ENCODE peak calls at places on chromosome 3, in ten cellular contexts. One of them, this sample, is unnamed.

GRCh38 chr3:10334461-10334860 is 13.5 kb upstream of the SEC13 start:
- DNase-seq in left kidney: no peak
- DNase-seq in NCI-H345: no peak
- DNase-seq in NCI-H1105 treated with DMSO at 0.1 percent for 48 hours: no peak
- DNase-seq in activated CD4-positive, alpha-beta T cell treated with anti-CD3 and anti-CD28 coated beads, Interleukin-2, amount 50 U/mL, for 4 hours: no peak
- DNase-seq in GM13977: no peak
- DNase-seq in nucleus accumbens: no peak
- DNase-seq in 8988T: peak
- DNase-seq in NCI-H2081 treated with DMSO at 0.1 percent for 48 hours: no peak
- DNase-seq in HTR-8/SVneo: no peak
- DNase-seq in this sample: no peak

GRCh38 chr3:99545941-99546580 is 92.3 kb upstream of the COL8A1 start:
- DNase-seq in left kidney: no peak
- DNase-seq in NCI-H345: no peak
- DNase-seq in NCI-H1105 treated with DMSO at 0.1 percent for 48 hours: no peak
- DNase-seq in activated CD4-positive, alpha-beta T cell treated with anti-CD3 and anti-CD28 coated beads, Interleukin-2, amount 50 U/mL, for 4 hours: no peak
- DNase-seq in GM13977: no peak
- DNase-seq in nucleus accumbens: no peak
- DNase-seq in 8988T: no peak
- DNase-seq in NCI-H2081 treated with DMSO at 0.1 percent for 48 hours: no peak
- DNase-seq in HTR-8/SVneo: no peak
- DNase-seq in this sample: no peak

GRCh38 chr3:9820944-9821343 is 10.9 kb downstream of the TTLL3 start:
- DNase-seq in left kidney: peak
- DNase-seq in NCI-H345: no peak
- DNase-seq in NCI-H1105 treated with DMSO at 0.1 percent for 48 hours: no peak
- DNase-seq in activated CD4-positive, alpha-beta T cell treated with anti-CD3 and anti-CD28 coated beads, Interleukin-2, amount 50 U/mL, for 4 hours: no peak
- DNase-seq in GM13977: no peak
- DNase-seq in nucleus accumbens: no peak
- DNase-seq in 8988T: no peak
- DNase-seq in NCI-H2081 treated with DMSO at 0.1 percent for 48 hours: no peak
- DNase-seq in HTR-8/SVneo: no peak
- DNase-seq in this sample: no peak

GRCh38 chr3:5699313-5699712 is 511.8 kb downstream of the EDEM1 start:
- DNase-seq in left kidney: no peak
- DNase-seq in NCI-H345: no peak
- DNase-seq in NCI-H1105 treated with DMSO at 0.1 percent for 48 hours: no peak
- DNase-seq in activated CD4-positive, alpha-beta T cell treated with anti-CD3 and anti-CD28 coated beads, Interleukin-2, amount 50 U/mL, for 4 hours: no peak
- DNase-seq in GM13977: no peak
- DNase-seq in nucleus accumbens: no peak
- DNase-seq in 8988T: no peak
- DNase-seq in NCI-H2081 treated with DMSO at 0.1 percent for 48 hours: no peak
- DNase-seq in HTR-8/SVneo: no peak
- DNase-seq in this sample: no peak

GRCh38 chr3:16113704-16114103 is 60.8 kb upstream of the GALNT15 start:
- DNase-seq in left kidney: no peak
- DNase-seq in NCI-H345: no peak
- DNase-seq in NCI-H1105 treated with DMSO at 0.1 percent for 48 hours: no peak
- DNase-seq in activated CD4-positive, alpha-beta T cell treated with anti-CD3 and anti-CD28 coated beads, Interleukin-2, amount 50 U/mL, for 4 hours: no peak
- DNase-seq in GM13977: no peak
- DNase-seq in nucleus accumbens: no peak
- DNase-seq in 8988T: no peak
- DNase-seq in NCI-H2081 treated with DMSO at 0.1 percent for 48 hours: no peak
- DNase-seq in HTR-8/SVneo: no peak
- DNase-seq in this sample: no peak

GRCh38 chr3:190585771-190586630 is 72.1 kb downstream of the IL1RAP start:
- DNase-seq in left kidney: no peak
- DNase-seq in NCI-H345: no peak
- DNase-seq in NCI-H1105 treated with DMSO at 0.1 percent for 48 hours: no peak
- DNase-seq in activated CD4-positive, alpha-beta T cell treated with anti-CD3 and anti-CD28 coated beads, Interleukin-2, amount 50 U/mL, for 4 hours: peak
- DNase-seq in GM13977: no peak
- DNase-seq in nucleus accumbens: no peak
- DNase-seq in 8988T: peak
- DNase-seq in NCI-H2081 treated with DMSO at 0.1 percent for 48 hours: no peak
- DNase-seq in HTR-8/SVneo: peak
- DNase-seq in this sample: peak

GRCh38 chr3:37210230-37210629 is 35.8 kb upstream of the LRRFIP2 start:
- DNase-seq in left kidney: no peak
- DNase-seq in NCI-H345: no peak
- DNase-seq in NCI-H1105 treated with DMSO at 0.1 percent for 48 hours: no peak
- DNase-seq in activated CD4-positive, alpha-beta T cell treated with anti-CD3 and anti-CD28 coated beads, Interleukin-2, amount 50 U/mL, for 4 hours: no peak
- DNase-seq in GM13977: no peak
- DNase-seq in nucleus accumbens: no peak
- DNase-seq in 8988T: no peak
- DNase-seq in NCI-H2081 treated with DMSO at 0.1 percent for 48 hours: no peak
- DNase-seq in HTR-8/SVneo: no peak
- DNase-seq in this sample: peak

GRCh38 chr3:101635954-101636798 is 40.8 kb downstream of the ZBTB11 start:
- DNase-seq in left kidney: peak
- DNase-seq in NCI-H345: no peak
- DNase-seq in NCI-H1105 treated with DMSO at 0.1 percent for 48 hours: peak
- DNase-seq in activated CD4-positive, alpha-beta T cell treated with anti-CD3 and anti-CD28 coated beads, Interleukin-2, amount 50 U/mL, for 4 hours: peak
- DNase-seq in GM13977: peak
- DNase-seq in nucleus accumbens: no peak
- DNase-seq in 8988T: peak
- DNase-seq in NCI-H2081 treated with DMSO at 0.1 percent for 48 hours: no peak
- DNase-seq in HTR-8/SVneo: peak
- DNase-seq in this sample: no peak

GRCh38 chr3:16817201-16817600 is 67.6 kb upstream of the PLCL2 start:
- DNase-seq in left kidney: no peak
- DNase-seq in NCI-H345: no peak
- DNase-seq in NCI-H1105 treated with DMSO at 0.1 percent for 48 hours: no peak
- DNase-seq in activated CD4-positive, alpha-beta T cell treated with anti-CD3 and anti-CD28 coated beads, Interleukin-2, amount 50 U/mL, for 4 hours: no peak
- DNase-seq in GM13977: no peak
- DNase-seq in nucleus accumbens: no peak
- DNase-seq in 8988T: no peak
- DNase-seq in NCI-H2081 treated with DMSO at 0.1 percent for 48 hours: no peak
- DNase-seq in HTR-8/SVneo: no peak
- DNase-seq in this sample: no peak

GRCh38 chr3:180048108-180048507 is 11.4 kb upstream of the PEX5L start:
- DNase-seq in left kidney: no peak
- DNase-seq in NCI-H345: no peak
- DNase-seq in NCI-H1105 treated with DMSO at 0.1 percent for 48 hours: no peak
- DNase-seq in activated CD4-positive, alpha-beta T cell treated with anti-CD3 and anti-CD28 coated beads, Interleukin-2, amount 50 U/mL, for 4 hours: no peak
- DNase-seq in GM13977: no peak
- DNase-seq in nucleus accumbens: no peak
- DNase-seq in 8988T: no peak
- DNase-seq in NCI-H2081 treated with DMSO at 0.1 percent for 48 hours: no peak
- DNase-seq in HTR-8/SVneo: no peak
- DNase-seq in this sample: no peak

GRCh38 chr3:48830660-48831190 is 16.9 kb downstream of the PRKAR2A start:
- DNase-seq in left kidney: peak
- DNase-seq in NCI-H345: no peak
- DNase-seq in NCI-H1105 treated with DMSO at 0.1 percent for 48 hours: no peak
- DNase-seq in activated CD4-positive, alpha-beta T cell treated with anti-CD3 and anti-CD28 coated beads, Interleukin-2, amount 50 U/mL, for 4 hours: no peak
- DNase-seq in GM13977: no peak
- DNase-seq in nucleus accumbens: no peak
- DNase-seq in 8988T: no peak
- DNase-seq in NCI-H2081 treated with DMSO at 0.1 percent for 48 hours: no peak
- DNase-seq in HTR-8/SVneo: no peak
- DNase-seq in this sample: no peak

GRCh38 chr3:120418866-120419490 is 31.8 kb downstream of the FSTL1 start:
- DNase-seq in left kidney: peak
- DNase-seq in NCI-H345: peak
- DNase-seq in NCI-H1105 treated with DMSO at 0.1 percent for 48 hours: peak
- DNase-seq in activated CD4-positive, alpha-beta T cell treated with anti-CD3 and anti-CD28 coated beads, Interleukin-2, amount 50 U/mL, for 4 hours: no peak
- DNase-seq in GM13977: peak
- DNase-seq in nucleus accumbens: peak
- DNase-seq in 8988T: peak
- DNase-seq in NCI-H2081 treated with DMSO at 0.1 percent for 48 hours: peak
- DNase-seq in HTR-8/SVneo: peak
- DNase-seq in this sample: no peak